ENCODE peak calls at places on chromosome 4, in nine cellular contexts. E is HL-60, X is heart right ventricle, C is tibial nerve, A is heart left ventricle, L is HCT116, R is stomach, T is suprapubic skin, I is Panc1. B is an unnamed sample.
A peak's percentile ranks its signal among the peaks of the same experiment; 100 is the strongest.

GRCh38 chr4:39539026-39539690 is 11.9 kb upstream of the UGDH start:
- DNase-seq in E (no peak), X (no peak), C (no peak), A (no peak), L (no peak), R (peak; percentile 66), T (no peak), I (no peak), B (no peak)

GRCh38 chr4:108555701-108556100 is 64.7 kb upstream of the RPL34 start:
- DNase-seq in E (no peak), X (no peak), C (no peak), A (no peak), L (no peak), R (no peak), T (no peak), I (no peak), B (no peak)

GRCh38 chr4:106401157-106401556 is 32.6 kb upstream of the GIMD1 start:
- DNase-seq in E (no peak), X (no peak), C (no peak), A (no peak), L (no peak), R (no peak), T (no peak), I (no peak), B (no peak)

GRCh38 chr4:147678796-147679549 is 5.0 kb downstream of the PRMT9 start:
- DNase-seq in E (no peak), X (no peak), C (no peak), A (no peak), L (peak; percentile 41), R (no peak), T (no peak), I (no peak), B (no peak)

GRCh38 chr4:128590773-128591172 is 218.7 kb upstream of the JADE1 start:
- DNase-seq in E (no peak), X (peak; percentile 34), C (no peak), A (no peak), L (no peak), R (peak; percentile 73), T (no peak), I (no peak), B (no peak)

GRCh38 chr4:153143527-153144348 is 60.5 kb upstream of the TRIM2 start:
- DNase-seq in E (no peak), X (no peak), C (no peak), A (no peak), L (peak; percentile 51), R (peak; percentile 35), T (no peak), I (no peak), B (no peak)

GRCh38 chr4:182257503-182257902 is 14.3 kb downstream of the TENM3 start:
- DNase-seq in E (no peak), X (no peak), C (no peak), A (no peak), L (no peak), R (no peak), T (no peak), I (no peak), B (no peak)

GRCh38 chr4:77921701-77922100 is 59.1 kb downstream of the MRPL1 start:
- DNase-seq in E (no peak), X (no peak), C (no peak), A (no peak), L (peak; percentile 83), R (no peak), T (no peak), I (peak; percentile 59), B (no peak)

GRCh38 chr4:77157859-77158486 is 966 bp downstream of the CCNG2 start:
- DNase-seq in E (peak; percentile 80), X (peak; percentile 86), C (peak; percentile 79), A (peak; percentile 88), L (peak; percentile 51), R (peak; percentile 85), T (peak; percentile 93), I (no peak), B (peak; percentile 94)

GRCh38 chr4:159201168-159201567 is 98.3 kb downstream of the RAPGEF2 start:
- DNase-seq in E (no peak), X (no peak), C (no peak), A (no peak), L (no peak), R (no peak), T (no peak), I (no peak), B (no peak)

GRCh38 chr4:145784036-145784435 is 104.1 kb downstream of the C4orf51 start:
- DNase-seq in E (no peak), X (no peak), C (no peak), A (no peak), L (no peak), R (no peak), T (no peak), I (no peak), B (no peak)

GRCh38 chr4:88244821-88245579 is 39.4 kb downstream of the PPM1K start:
- DNase-seq in E (no peak), X (peak; percentile 20), C (no peak), A (no peak), L (no peak), R (no peak), T (no peak), I (no peak), B (no peak)

GRCh38 chr4:147683172-147683571 is 791 bp downstream of the PRMT9 start:
- DNase-seq in E (no peak), X (no peak), C (no peak), A (no peak), L (no peak), R (no peak), T (no peak), I (no peak), B (peak; percentile 75)

GRCh38 chr4:17492058-17492741 is 19.7 kb downstream of the QDPR start:
- DNase-seq in E (no peak), X (no peak), C (no peak), A (no peak), L (no peak), R (no peak), T (no peak), I (no peak), B (no peak)

GRCh38 chr4:2472187-2472586 is 3.3 kb downstream of the RNF4 start:
- DNase-seq in E (no peak), X (no peak), C (no peak), A (no peak), L (no peak), R (no peak), T (no peak), I (no peak), B (no peak)

GRCh38 chr4:85419103-85419502 is 55.8 kb upstream of the ARHGAP24 start:
- DNase-seq in E (no peak), X (no peak), C (no peak), A (no peak), L (no peak), R (no peak), T (no peak), I (no peak), B (no peak)

GRCh38 chr4:105191621-105192210 is 45.0 kb downstream of the TET2 start:
- DNase-seq in E (peak; percentile 25), X (no peak), C (no peak), A (no peak), L (no peak), R (no peak), T (no peak), I (no peak), B (no peak)

GRCh38 chr4:47814896-47815295 is 23.0 kb downstream of the CORIN start:
- DNase-seq in E (no peak), X (no peak), C (no peak), A (no peak), L (no peak), R (no peak), T (no peak), I (no peak), B (no peak)

GRCh38 chr4:38740303-38740702 is 42.5 kb downstream of the TLR10 start:
- DNase-seq in E (no peak), X (no peak), C (no peak), A (no peak), L (no peak), R (no peak), T (no peak), I (no peak), B (no peak)

GRCh38 chr4:40628888-40629287 is 776 bp downstream of the RBM47 start:
- DNase-seq in E (no peak), X (no peak), C (no peak), A (no peak), L (no peak), R (no peak), T (no peak), I (no peak), B (no peak)
- H3K27ac ChIP-seq in E (no peak overlapping the region), X (no peak overlapping the region), C (no peak overlapping the region), A (no peak overlapping the region), L (peak overlapping the region; percentile 96), R (peak overlapping the region; percentile 62), T (peak overlapping the region; percentile 95), I (no peak overlapping the region), B (no peak overlapping the region)

GRCh38 chr4:5386921-5387320 is 321.4 kb downstream of the EVC2 start:
- DNase-seq in E (no peak), X (no peak), C (no peak), A (no peak), L (no peak), R (no peak), T (no peak), I (no peak), B (no peak)

GRCh38 chr4:5385741-5386251 is 322.6 kb downstream of the EVC2 start:
- DNase-seq in E (no peak), X (peak; percentile 16), C (no peak), A (no peak), L (no peak), R (no peak), T (peak; percentile 68), I (no peak), B (no peak)

GRCh38 chr4:5389756-5390155 is 318.6 kb downstream of the EVC2 start:
- DNase-seq in E (no peak), X (no peak), C (no peak), A (no peak), L (no peak), R (no peak), T (no peak), I (no peak), B (no peak)

GRCh38 chr4:5391492-5391891 is 316.9 kb downstream of the EVC2 start:
- DNase-seq in E (no peak), X (no peak), C (no peak), A (no peak), L (no peak), R (no peak), T (no peak), I (no peak), B (no peak)

GRCh38 chr4:5387457-5387856 is 320.9 kb downstream of the EVC2 start:
- DNase-seq in E (no peak), X (no peak), C (no peak), A (no peak), L (no peak), R (no peak), T (no peak), I (no peak), B (no peak)
- TF ChIP-seq CTCF in E (no peak), X (no peak), C (no peak), A (no peak), L (peak; percentile 29), R (no peak), T (no peak), I (peak; percentile 36), B (no peak)

GRCh38 chr4:156547891-156548290 is 423.7 kb downstream of the PDGFC start:
- DNase-seq in E (no peak), X (no peak), C (no peak), A (no peak), L (no peak), R (no peak), T (no peak), I (no peak), B (no peak)
- H3K4me3 ChIP-seq in E (no peak overlapping the region), X (no peak overlapping the region), C (no peak overlapping the region), A (no peak overlapping the region), L (no peak overlapping the region), R (no peak overlapping the region), T (no peak overlapping the region), I (no peak overlapping the region), B (no peak overlapping the region)

GRCh38 chr4:44725166-44725565 is 1.2 kb downstream of the GNPDA2 start:
- DNase-seq in E (no peak), X (no peak), C (no peak), A (no peak), L (no peak), R (no peak), T (no peak), I (no peak), B (no peak)
- H3K27ac ChIP-seq in E (no peak overlapping the region), X (no peak overlapping the region), C (no peak overlapping the region), A (peak overlapping the region; percentile 94), L (no peak overlapping the region), R (no peak overlapping the region), T (no peak overlapping the region), I (peak overlapping the region; percentile 84), B (no peak overlapping the region)